ENCODE peak calls at places on chromosomes 11 and 22, in nine cellular contexts. K is Caki2; G is fibroblast of the aortic adventitia; M is NCI-H2029 treated with DMSO at 0.1 percent for 48 hours; H is iPS-NIHi11; B is tibial nerve; J is posterior cingulate gyrus; F is iris pigment epithelial cell; Z is effector CD4-positive, alpha-beta T cell. U is an unnamed sample.

GRCh38 chr22:39094717-39095389 is 2.2 kb upstream of the APOBEC3H start:
- DNase-seq in K (no peak), G (no peak), M (no peak), H (no peak), B (no peak), J (no peak), F (no peak), Z (peak; percentile 30), U (peak; percentile 58)

GRCh38 chr11:130096823-130097222 is 27.1 kb downstream of the APLP2 start:
- DNase-seq in K (no peak), G (no peak), M (no peak), H (no peak), B (no peak), J (no peak), F (no peak), Z (no peak), U (no peak)

GRCh38 chr11:5592615-5593014 is 3.8 kb upstream of the TRIM6 start:
- DNase-seq in K (no peak), G (no peak), M (no peak), H (no peak), B (no peak), J (no peak), F (no peak), Z (no peak), U (no peak)

GRCh38 chr11:34916014-34916809 is at the start of the genes APIP and PDHX:
- DNase-seq in K (peak; percentile 88), G (peak; percentile 97), M (peak; percentile 71), H (peak; percentile 98), B (peak; percentile 97), J (peak; percentile 100), F (peak; percentile 99), Z (peak; percentile 92), U (peak; percentile 88)

GRCh38 chr11:61087426-61088119 is 14.7 kb upstream of the CD5 start:
- DNase-seq in K (no peak), G (no peak), M (no peak), H (no peak), B (no peak), J (peak; percentile 50), F (no peak), Z (no peak), U (no peak)

GRCh38 chr11:121024989-121025388 is 1.1 kb downstream of the TBCEL start:
- DNase-seq in K (no peak), G (peak; percentile 42), M (no peak), H (no peak), B (no peak), J (no peak), F (peak; percentile 22), Z (no peak), U (no peak)

GRCh38 chr11:29518389-29519174 is 498.2 kb downstream of the KCNA4 start:
- DNase-seq in K (peak; percentile 12), G (peak; percentile 27), M (no peak), H (no peak), B (no peak), J (no peak), F (peak; percentile 11), Z (no peak), U (no peak)

GRCh38 chr11:128093689-128094088 is 493.7 kb downstream of the ETS1 start:
- DNase-seq in K (no peak), G (no peak), M (no peak), H (no peak), B (no peak), J (no peak), F (no peak), Z (no peak), U (no peak)

GRCh38 chr11:33942954-33943353 is 51.1 kb upstream of the LMO2 start:
- DNase-seq in K (peak; percentile 13), G (peak; percentile 97), M (no peak), H (no peak), B (peak; percentile 60), J (no peak), F (peak; percentile 86), Z (no peak), U (no peak)

GRCh38 chr11:84714316-84714780 is 912.8 kb downstream of the DLG2 start:
- DNase-seq in K (peak; percentile 60), G (peak; percentile 13), M (peak; percentile 11), H (peak; percentile 76), B (no peak), J (no peak), F (peak; percentile 39), Z (no peak), U (no peak)

GRCh38 chr11:115745041-115745440 is 240.8 kb upstream of the CADM1 start:
- DNase-seq in K (no peak), G (no peak), M (no peak), H (no peak), B (no peak), J (no peak), F (no peak), Z (no peak), U (no peak)

GRCh38 chr11:128424271-128424709 is 163.1 kb downstream of the ETS1 start:
- DNase-seq in K (no peak), G (peak; percentile 76), M (no peak), H (peak; percentile 40), B (peak; percentile 21), J (no peak), F (peak; percentile 31), Z (no peak), U (no peak)

GRCh38 chr11:106386519-106386918 is 309.1 kb downstream of the AASDHPPT start:
- DNase-seq in K (no peak), G (no peak), M (no peak), H (no peak), B (no peak), J (no peak), F (peak; percentile 23), Z (no peak), U (no peak)

GRCh38 chr11:119092880-119093665 is 8.4 kb downstream of the HMBS start:
- DNase-seq in K (no peak), G (peak; percentile 41), M (peak; percentile 19), H (no peak), B (no peak), J (no peak), F (peak; percentile 61), Z (no peak), U (no peak)

GRCh38 chr22:32219030-32219429 is 14.2 kb upstream of the RFPL2 start:
- DNase-seq in K (no peak), G (no peak), M (no peak), H (no peak), B (no peak), J (no peak), F (no peak), Z (no peak), U (no peak)

GRCh38 chr11:60280412-60280811 is at the start of gene MS4A4A:
- DNase-seq in K (no peak), G (no peak), M (no peak), H (no peak), B (peak; percentile 30), J (no peak), F (no peak), Z (no peak), U (no peak)

GRCh38 chr22:36234211-36234610 is 5.1 kb downstream of the APOL2 start:
- DNase-seq in K (no peak), G (no peak), M (no peak), H (no peak), B (no peak), J (no peak), F (no peak), Z (no peak), U (no peak)

GRCh38 chr22:37638351-37639069 is 959 bp upstream of the SH3BP1 start:
- DNase-seq in K (no peak), G (no peak), M (no peak), H (no peak), B (no peak), J (no peak), F (no peak), Z (no peak), U (no peak)

GRCh38 chr11:11155962-11156815 is 196.9 kb downstream of the CSNK2A3 start:
- DNase-seq in K (no peak), G (no peak), M (no peak), H (peak; percentile 89), B (no peak), J (no peak), F (no peak), Z (peak; percentile 35), U (no peak)

GRCh38 chr11:2085251-2086066 is 53.7 kb downstream of the IGF2 start:
- DNase-seq in K (no peak), G (no peak), M (no peak), H (no peak), B (no peak), J (peak; percentile 64), F (no peak), Z (no peak), U (peak; percentile 4)